ENCODE peak calls at places on chromosomes 7 and 10, in six cellular contexts. F, W, E, J, P and X are unnamed samples.

GRCh38 chr10:121138112-121138860 is 287.1 kb downstream of the WDR11 start:
- DNase-seq in E (no peak), F (no peak), P (no peak), W (no peak), J (no peak), X (no peak)

GRCh38 chr7:155274956-155275355 is 22.7 kb upstream of the INSIG1 start:
- DNase-seq in J (no peak), F (no peak), W (no peak), E (no peak), P (no peak), X (no peak)

GRCh38 chr7:13903997-13904396 is 85.5 kb downstream of the ETV1 start:
- DNase-seq in P (no peak), J (no peak), W (no peak), E (no peak), F (no peak), X (no peak)

GRCh38 chr7:45686441-45687184 is 112.4 kb downstream of the ADCY1 start:
- DNase-seq in P (no peak), E (no peak), W (no peak), J (no peak), F (no peak), X (no peak)

GRCh38 chr10:124212702-124213101 is 119.3 kb upstream of the CHST15 start:
- DNase-seq in P (no peak), W (no peak), J (no peak), E (no peak), F (no peak), X (no peak)

GRCh38 chr10:52741851-52742250 is 30.7 kb downstream of the MBL2 start:
- DNase-seq in W (no peak), F (peak), J (no peak), E (no peak), P (no peak), X (peak)

GRCh38 chr10:21976280-21976679 is 27.2 kb downstream of the DNAJC1 start:
- DNase-seq in P (no peak), E (no peak), W (no peak), F (no peak), J (no peak), X (no peak)

GRCh38 chr7:34064511-34065158 is 159.3 kb downstream of the BMPER start:
- DNase-seq in J (no peak), P (no peak), F (no peak), E (no peak), W (no peak), X (no peak)

GRCh38 chr10:125629758-125630376 is 53.1 kb downstream of the TEX36 start:
- DNase-seq in J (no peak), F (peak), E (no peak), P (no peak), W (no peak), X (peak)

DNA sequence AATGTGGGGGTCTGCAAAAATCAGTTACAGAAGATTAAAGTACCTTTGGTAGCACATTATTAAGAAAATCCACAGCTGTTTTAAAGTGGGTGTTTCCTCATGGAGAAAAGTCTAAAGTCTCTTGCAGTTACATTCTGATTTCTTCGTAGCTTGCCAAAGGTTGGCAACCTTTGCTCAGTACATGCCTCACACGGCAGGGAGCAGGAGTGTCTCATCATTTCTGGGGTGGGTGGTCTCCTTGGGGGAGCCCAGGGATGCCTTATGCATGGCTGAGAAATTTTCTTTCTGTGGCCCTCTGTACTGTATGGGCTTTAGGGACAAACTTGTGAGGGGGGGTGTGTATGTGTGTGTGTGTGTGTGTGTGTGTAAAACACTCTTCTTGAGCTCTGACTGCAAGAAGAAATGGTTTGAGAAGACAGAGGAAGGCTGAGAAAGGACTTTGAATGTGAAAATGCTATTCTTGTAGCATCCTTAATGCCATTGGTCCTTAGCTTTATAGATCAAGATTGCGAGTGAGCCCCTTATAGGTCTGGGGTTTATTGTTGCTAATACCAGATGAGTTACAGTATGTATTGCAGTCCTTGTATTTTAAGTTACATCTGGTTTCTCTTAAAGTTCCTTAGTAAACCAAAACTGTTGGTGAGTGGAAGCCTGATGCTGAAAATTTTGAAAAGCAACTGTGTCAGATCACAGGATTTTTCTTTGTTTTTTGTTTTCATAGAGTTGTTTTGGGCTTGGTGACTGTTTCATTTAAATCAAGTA is 241.9 kb downstream of the BICC1 start:
- DNase-seq in E (no peak), J (no peak), W (no peak), P (no peak), F (no peak), X (no peak)
- H3K27ac ChIP-seq in E (no peak), J (peak), W (no peak), P (no peak), F (no peak), X (no peak)

DNA sequence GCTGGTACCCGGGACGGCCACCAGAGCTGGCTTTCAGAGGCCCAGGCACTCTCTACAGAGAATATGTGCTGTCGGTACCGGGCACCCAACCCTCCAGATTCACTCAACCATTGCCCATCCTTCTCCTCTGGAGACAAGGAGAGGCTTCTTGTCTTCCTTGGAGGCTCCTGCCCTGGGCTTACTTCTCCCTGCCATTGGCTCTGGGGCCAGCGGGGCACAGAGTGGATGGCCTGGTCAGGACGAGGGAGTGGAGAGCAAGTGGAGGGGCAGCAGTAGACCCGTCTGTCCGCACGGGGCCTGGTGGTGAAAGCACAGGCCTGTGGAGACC is 64.0 kb downstream of the HIPK2 start:
- DNase-seq in F (no peak), E (peak), J (no peak), P (no peak), W (no peak), X (no peak)
- H3K27ac ChIP-seq in F (no peak), E (no peak), J (no peak), P (no peak), W (no peak), X (no peak)

GRCh38 chr7:129780257-129781127 is 169.0 kb downstream of the NRF1 start:
- DNase-seq in W (no peak), F (peak), E (peak), J (no peak), P (peak), X (peak)
- H3K27ac ChIP-seq in W (no peak), F (peak), E (peak), J (no peak), P (peak), X (peak)

GRCh38 chr10:60733189-60733815 is 45.0 kb upstream of the CDK1 start:
- DNase-seq in W (no peak), J (no peak), F (no peak), E (peak), P (peak), X (no peak)

GRCh38 chr10:60731134-60731883 is 47.0 kb upstream of the CDK1 start:
- DNase-seq in F (no peak), E (peak), W (no peak), J (no peak), P (peak), X (no peak)

GRCh38 chr10:60734226-60734625 is 44.1 kb upstream of the CDK1 start:
- DNase-seq in J (no peak), W (no peak), E (no peak), P (no peak), F (no peak), X (no peak)

GRCh38 chr10:60733826-60734225 is 44.5 kb upstream of the CDK1 start:
- DNase-seq in E (no peak), F (no peak), P (no peak), W (no peak), J (no peak), X (no peak)

DNA sequence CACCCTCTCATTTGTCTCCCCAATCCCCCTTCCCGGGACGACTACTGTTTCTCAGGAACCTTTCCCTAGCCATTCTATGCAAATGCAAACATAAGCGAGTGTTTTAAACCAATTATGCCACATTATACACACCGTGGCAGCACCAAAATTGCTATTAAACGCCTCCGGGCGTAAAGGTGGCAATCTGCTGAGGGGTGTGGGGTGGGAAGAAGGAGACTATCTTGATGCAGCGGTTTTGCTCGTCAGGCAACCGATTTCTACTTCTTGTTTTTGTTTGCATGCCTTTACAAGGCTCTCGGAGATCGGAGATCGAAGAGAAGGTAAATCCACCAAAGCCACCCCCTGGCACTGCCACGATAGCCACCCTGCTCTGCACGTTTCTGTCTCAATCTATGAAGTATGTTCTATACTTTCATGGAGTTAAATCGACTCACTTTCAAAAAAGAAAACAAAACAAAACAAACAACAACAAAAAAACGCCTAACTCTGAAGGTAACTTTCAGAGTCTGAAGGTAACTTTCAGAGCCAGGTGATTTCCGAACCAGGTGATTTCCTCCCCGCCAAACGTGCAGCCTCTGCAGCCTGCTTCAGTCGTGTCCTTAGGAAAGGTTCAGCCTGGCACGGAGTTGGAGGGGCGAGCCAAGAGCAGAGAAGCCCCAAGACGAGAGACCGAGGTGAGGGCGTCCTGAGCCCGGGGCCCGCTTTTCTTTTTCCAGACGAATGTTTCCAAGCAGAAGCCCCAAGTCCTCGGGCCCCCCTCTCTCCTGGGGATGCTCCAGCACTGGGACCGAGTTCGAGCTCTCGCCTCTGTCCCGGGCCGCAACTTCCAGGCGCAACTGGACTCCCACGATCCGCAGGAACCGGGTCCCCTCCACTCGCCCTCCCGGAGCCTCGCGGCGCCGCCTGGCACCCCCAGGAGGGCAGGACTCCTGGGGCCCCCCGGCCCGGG is 45.8 kb upstream of the CDK1 start:
- DNase-seq in F (no peak), P (peak), E (peak), W (no peak), J (no peak), X (no peak)
- H3K27ac ChIP-seq in F (peak), P (peak), E (peak), W (no peak), J (no peak), X (peak)